ENCODE peak calls at places on chromosome 11, in six cellular contexts. One of them, this sample, is unnamed.
A peak's percentile ranks its signal among the peaks of the same experiment; 100 is the strongest.

GRCh38 chr11:65539401-65540289 is 14.8 kb downstream of the SCYL1 start:
- DNase-seq in uterus: peak; percentile 42
- DNase-seq in HepG2: no peak
- DNase-seq in IMR-90: no peak
- DNase-seq in heart right ventricle: no peak
- DNase-seq in mammary epithelial cell: peak; percentile 60
- DNase-seq in this sample: peak; percentile 86

GRCh38 chr11:100731471-100731870 is 44.4 kb downstream of the ARHGAP42 start:
- DNase-seq in uterus: no peak
- DNase-seq in HepG2: no peak
- DNase-seq in IMR-90: no peak
- DNase-seq in heart right ventricle: no peak
- DNase-seq in mammary epithelial cell: no peak
- DNase-seq in this sample: no peak

GRCh38 chr11:100808904-100809491 is 121.9 kb downstream of the ARHGAP42 start:
- DNase-seq in uterus: no peak
- DNase-seq in HepG2: no peak
- DNase-seq in IMR-90: peak; percentile 76
- DNase-seq in heart right ventricle: no peak
- DNase-seq in mammary epithelial cell: peak; percentile 37
- DNase-seq in this sample: no peak

GRCh38 chr11:61853698-61854169 is 25.6 kb downstream of the FADS2 start:
- DNase-seq in uterus: no peak
- DNase-seq in HepG2: no peak
- DNase-seq in IMR-90: no peak
- DNase-seq in heart right ventricle: no peak
- DNase-seq in mammary epithelial cell: no peak
- DNase-seq in this sample: no peak

GRCh38 chr11:134164490-134165370 is 59.0 kb downstream of the NCAPD3 start:
- DNase-seq in uterus: no peak
- DNase-seq in HepG2: peak; percentile 6
- DNase-seq in IMR-90: no peak
- DNase-seq in heart right ventricle: no peak
- DNase-seq in mammary epithelial cell: no peak
- DNase-seq in this sample: no peak

GRCh38 chr11:10669258-10670033 is 24.1 kb downstream of the IRAG1 start:
- DNase-seq in uterus: peak; percentile 79
- DNase-seq in HepG2: no peak
- DNase-seq in IMR-90: peak; percentile 76
- DNase-seq in heart right ventricle: no peak
- DNase-seq in mammary epithelial cell: no peak
- DNase-seq in this sample: peak; percentile 54

GRCh38 chr11:110297726-110298297 is 1.4 kb upstream of the RDX start:
- DNase-seq in uterus: no peak
- DNase-seq in HepG2: no peak
- DNase-seq in IMR-90: no peak
- DNase-seq in heart right ventricle: no peak
- DNase-seq in mammary epithelial cell: peak; percentile 31
- DNase-seq in this sample: no peak

GRCh38 chr11:117520201-117520600 is 192.5 kb downstream of the CEP164 start:
- DNase-seq in uterus: no peak
- DNase-seq in HepG2: no peak
- DNase-seq in IMR-90: no peak
- DNase-seq in heart right ventricle: no peak
- DNase-seq in mammary epithelial cell: no peak
- DNase-seq in this sample: peak; percentile 46

GRCh38 chr11:113389288-113389687 is 1.7 kb downstream of the ANKK1 start:
- DNase-seq in uterus: no peak
- DNase-seq in HepG2: no peak
- DNase-seq in IMR-90: no peak
- DNase-seq in heart right ventricle: no peak
- DNase-seq in mammary epithelial cell: no peak
- DNase-seq in this sample: no peak

GRCh38 chr11:65786786-65787636 is at the start of gene OVOL1:
- DNase-seq in uterus: no peak
- DNase-seq in HepG2: no peak
- DNase-seq in IMR-90: no peak
- DNase-seq in heart right ventricle: no peak
- DNase-seq in mammary epithelial cell: peak; percentile 54
- DNase-seq in this sample: peak; percentile 91

GRCh38 chr11:66856496-66857233 is at the start of gene LRFN4:
- DNase-seq in uterus: no peak
- DNase-seq in HepG2: no peak
- DNase-seq in IMR-90: no peak
- DNase-seq in heart right ventricle: no peak
- DNase-seq in mammary epithelial cell: peak; percentile 58
- DNase-seq in this sample: no peak

GRCh38 chr11:4539603-4540219 is 5.3 kb upstream of the OR52M1 start:
- DNase-seq in uterus: peak; percentile 19
- DNase-seq in HepG2: peak; percentile 18
- DNase-seq in IMR-90: peak; percentile 29
- DNase-seq in heart right ventricle: peak; percentile 24
- DNase-seq in mammary epithelial cell: peak; percentile 14
- DNase-seq in this sample: peak; percentile 48

GRCh38 chr11:103528596-103528995 is 419.4 kb downstream of the DYNC2H1 start:
- DNase-seq in uterus: no peak
- DNase-seq in HepG2: no peak
- DNase-seq in IMR-90: no peak
- DNase-seq in heart right ventricle: no peak
- DNase-seq in mammary epithelial cell: no peak
- DNase-seq in this sample: no peak

GRCh38 chr11:11577246-11577855 is 44.5 kb downstream of the GALNT18 start:
- DNase-seq in uterus: no peak
- DNase-seq in HepG2: no peak
- DNase-seq in IMR-90: peak; percentile 50
- DNase-seq in heart right ventricle: peak; percentile 49
- DNase-seq in mammary epithelial cell: no peak
- DNase-seq in this sample: no peak

GRCh38 chr11:75562836-75563484 is 907 bp downstream of the SERPINH1 start:
- DNase-seq in uterus: peak; percentile 52
- DNase-seq in HepG2: no peak
- DNase-seq in IMR-90: peak; percentile 56
- DNase-seq in heart right ventricle: peak; percentile 77
- DNase-seq in mammary epithelial cell: peak; percentile 53
- DNase-seq in this sample: no peak

GRCh38 chr11:75563501-75563977 is 1.5 kb downstream of the SERPINH1 start:
- DNase-seq in uterus: no peak
- DNase-seq in HepG2: no peak
- DNase-seq in IMR-90: no peak
- DNase-seq in heart right ventricle: no peak
- DNase-seq in mammary epithelial cell: no peak
- DNase-seq in this sample: no peak

GRCh38 chr11:75562048-75562835 is at the start of gene SERPINH1:
- DNase-seq in uterus: peak; percentile 94
- DNase-seq in HepG2: peak; percentile 81
- DNase-seq in IMR-90: peak; percentile 84
- DNase-seq in heart right ventricle: peak; percentile 95
- DNase-seq in mammary epithelial cell: peak; percentile 73
- DNase-seq in this sample: peak; percentile 90

GRCh38 chr11:75560644-75561043 is 1.4 kb upstream of the SERPINH1 start:
- DNase-seq in uterus: no peak
- DNase-seq in HepG2: no peak
- DNase-seq in IMR-90: peak; percentile 45
- DNase-seq in heart right ventricle: no peak
- DNase-seq in mammary epithelial cell: no peak
- DNase-seq in this sample: no peak

GRCh38 chr11:75561426-75562047 is 516 bp upstream of the SERPINH1 start:
- DNase-seq in uterus: no peak
- DNase-seq in HepG2: no peak
- DNase-seq in IMR-90: no peak
- DNase-seq in heart right ventricle: no peak
- DNase-seq in mammary epithelial cell: no peak
- DNase-seq in this sample: no peak
- H3K4me3 ChIP-seq in uterus: peak overlapping the region; percentile 100
- H3K4me3 ChIP-seq in HepG2: peak overlapping the region; percentile 91
- H3K4me3 ChIP-seq in IMR-90: peak overlapping the region; percentile 61
- H3K4me3 ChIP-seq in heart right ventricle: peak overlapping the region; percentile 88
- H3K4me3 ChIP-seq in mammary epithelial cell: peak overlapping the region; percentile 66
- H3K4me3 ChIP-seq in this sample: peak overlapping the region; percentile 77

DNA sequence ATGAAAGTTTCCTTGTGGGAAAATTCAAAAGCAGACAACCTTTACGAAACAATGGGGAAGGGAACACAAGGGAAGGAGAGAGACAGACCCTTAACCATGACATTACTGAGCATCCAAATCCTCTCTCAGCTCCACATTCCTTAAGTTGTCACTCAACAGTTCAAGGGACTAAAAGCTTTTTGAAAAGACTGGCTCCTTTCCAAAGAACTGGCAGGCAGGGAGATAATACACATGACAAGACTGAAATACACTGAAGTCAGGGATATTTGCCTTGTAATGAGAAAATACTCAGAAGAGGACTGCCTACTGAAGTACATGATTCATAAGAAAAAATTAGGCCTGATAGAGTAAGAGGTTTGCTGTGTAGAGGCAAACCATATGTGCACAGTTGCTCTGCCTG is 69.1 kb downstream of the SMCO4 start:
- DNase-seq in uterus: no peak
- DNase-seq in HepG2: no peak
- DNase-seq in IMR-90: no peak
- DNase-seq in heart right ventricle: no peak
- DNase-seq in mammary epithelial cell: no peak
- DNase-seq in this sample: no peak
- H3K4me1 ChIP-seq in uterus: no peaks in the 10 kb centered on the region
- H3K4me1 ChIP-seq in HepG2: no peaks in the 10 kb centered on the region
- H3K4me1 ChIP-seq in IMR-90: peaks cover 6% of the 10 kb centered on the region
- H3K4me1 ChIP-seq in heart right ventricle: no peaks in the 10 kb centered on the region
- H3K4me1 ChIP-seq in mammary epithelial cell: no peaks in the 10 kb centered on the region
- H3K4me1 ChIP-seq in this sample: no peaks in the 10 kb centered on the region

GRCh38 chr11:76770642-76771445 is 12.3 kb upstream of the TSKU start:
- DNase-seq in uterus: peak; percentile 80
- DNase-seq in HepG2: peak; percentile 69
- DNase-seq in IMR-90: peak; percentile 99
- DNase-seq in heart right ventricle: no peak
- DNase-seq in mammary epithelial cell: peak; percentile 84
- DNase-seq in this sample: peak; percentile 66

GRCh38 chr11:76769645-76770586 is 13.2 kb upstream of the TSKU start:
- DNase-seq in uterus: peak; percentile 74
- DNase-seq in HepG2: peak; percentile 81
- DNase-seq in IMR-90: peak; percentile 72
- DNase-seq in heart right ventricle: no peak
- DNase-seq in mammary epithelial cell: peak; percentile 52
- DNase-seq in this sample: peak; percentile 99

GRCh38 chr11:76772100-76772782 is 10.9 kb upstream of the TSKU start:
- DNase-seq in uterus: peak; percentile 86
- DNase-seq in HepG2: peak; percentile 68
- DNase-seq in IMR-90: peak; percentile 50
- DNase-seq in heart right ventricle: no peak
- DNase-seq in mammary epithelial cell: no peak
- DNase-seq in this sample: peak; percentile 93

GRCh38 chr11:76772783-76773106 is 10.4 kb upstream of the TSKU start:
- DNase-seq in uterus: no peak
- DNase-seq in HepG2: no peak
- DNase-seq in IMR-90: no peak
- DNase-seq in heart right ventricle: no peak
- DNase-seq in mammary epithelial cell: no peak
- DNase-seq in this sample: no peak

DNA sequence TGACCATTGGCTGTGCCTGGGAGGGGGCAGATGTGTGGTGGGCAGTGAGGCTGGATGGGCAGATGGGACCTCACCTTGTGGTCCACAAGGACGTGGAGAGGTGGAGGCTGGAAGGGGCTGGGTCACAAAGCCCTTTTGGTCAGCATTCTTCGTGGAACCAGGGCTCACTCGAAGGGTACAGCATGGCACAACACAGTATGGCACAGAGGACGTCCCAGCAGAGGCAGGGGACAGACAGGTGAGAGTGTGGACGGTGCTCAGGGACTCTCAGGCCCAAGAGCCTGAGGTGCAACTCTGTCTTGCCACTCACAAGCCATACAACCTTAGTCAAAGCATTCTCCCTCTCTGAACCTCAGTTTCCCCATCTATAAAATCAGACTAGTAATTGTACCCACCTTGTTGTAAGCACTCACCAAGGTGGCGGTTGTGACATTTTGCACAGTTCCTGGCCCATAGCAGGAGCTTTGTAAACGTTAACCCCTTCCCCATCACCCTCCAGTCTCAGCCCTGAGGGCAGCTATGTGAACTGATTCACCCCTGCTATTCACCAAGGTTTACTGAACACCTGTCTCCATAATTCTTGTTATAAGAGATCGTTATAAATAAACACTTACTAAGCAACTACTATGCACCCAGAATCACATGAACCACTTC is 11.6 kb upstream of the TSKU start:
- DNase-seq in uterus: no peak
- DNase-seq in HepG2: no peak
- DNase-seq in IMR-90: no peak
- DNase-seq in heart right ventricle: no peak
- DNase-seq in mammary epithelial cell: no peak
- DNase-seq in this sample: no peak
- H3K27ac ChIP-seq in uterus: peak overlapping the region; percentile 84
- H3K27ac ChIP-seq in HepG2: peak overlapping the region; percentile 88
- H3K27ac ChIP-seq in IMR-90: peak overlapping the region; percentile 85
- H3K27ac ChIP-seq in heart right ventricle: no peak overlapping the region
- H3K27ac ChIP-seq in mammary epithelial cell: no peak overlapping the region
- H3K27ac ChIP-seq in this sample: peak overlapping the region; percentile 84

GRCh38 chr11:9003573-9004309 is at the start of gene NRIP3:
- DNase-seq in uterus: peak; percentile 69
- DNase-seq in HepG2: no peak
- DNase-seq in IMR-90: peak; percentile 52
- DNase-seq in heart right ventricle: peak; percentile 59
- DNase-seq in mammary epithelial cell: peak; percentile 52
- DNase-seq in this sample: peak; percentile 72
- H3K4me3 ChIP-seq in uterus: peak within 1 kb of the TSS; percentile 23
- H3K4me3 ChIP-seq in HepG2: peak within 1 kb of the TSS; percentile 42
- H3K4me3 ChIP-seq in IMR-90: peak within 1 kb of the TSS; percentile 65
- H3K4me3 ChIP-seq in heart right ventricle: peak within 1 kb of the TSS; percentile 56
- H3K4me3 ChIP-seq in mammary epithelial cell: peak within 1 kb of the TSS; percentile 52
- H3K4me3 ChIP-seq in this sample: peak within 1 kb of the TSS; percentile 55

DNA sequence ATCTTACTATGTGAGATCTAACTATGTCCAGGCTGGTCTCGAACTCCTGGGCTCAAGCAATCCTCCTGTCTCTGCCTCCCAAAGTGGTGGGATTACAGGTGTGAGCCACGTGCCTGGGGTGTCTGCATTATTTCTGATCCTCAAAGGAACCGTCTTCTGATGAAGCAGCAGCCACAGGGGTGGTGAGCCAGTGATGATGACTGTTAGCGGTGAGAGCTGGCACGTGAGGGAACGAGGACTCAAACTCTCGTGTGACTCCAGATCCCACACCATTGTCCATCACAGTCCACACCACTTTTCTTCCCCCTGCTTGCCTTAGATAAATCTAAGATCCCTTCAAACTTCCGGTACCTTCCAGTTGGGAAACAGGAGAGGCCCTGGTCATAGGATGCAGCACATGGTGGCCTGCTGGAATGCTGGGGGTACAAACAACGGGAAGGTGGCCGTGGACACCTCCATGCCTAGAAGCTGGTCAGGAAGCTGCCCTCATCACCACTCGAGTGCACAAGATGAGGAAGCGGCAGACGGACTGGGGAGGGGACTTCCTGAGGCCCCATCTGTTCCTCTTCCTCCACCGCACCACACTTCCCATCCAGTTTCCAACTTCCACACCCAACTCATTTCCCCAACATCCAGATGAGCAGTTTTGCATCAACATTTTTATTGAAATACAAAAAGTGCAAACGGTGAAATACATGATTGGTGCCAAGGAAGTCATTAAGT is 23.8 kb downstream of the ARHGAP1 start:
- DNase-seq in uterus: no peak
- DNase-seq in HepG2: no peak
- DNase-seq in IMR-90: no peak
- DNase-seq in heart right ventricle: no peak
- DNase-seq in mammary epithelial cell: no peak
- DNase-seq in this sample: no peak
- H3K4me1 ChIP-seq in uterus: peaks cover 5% of the 10 kb centered on the region
- H3K4me1 ChIP-seq in HepG2: peaks cover 27% of the 10 kb centered on the region
- H3K4me1 ChIP-seq in IMR-90: peaks cover 10% of the 10 kb centered on the region
- H3K4me1 ChIP-seq in heart right ventricle: peaks cover 36% of the 10 kb centered on the region
- H3K4me1 ChIP-seq in mammary epithelial cell: peaks cover 17% of the 10 kb centered on the region
- H3K4me1 ChIP-seq in this sample: peaks cover 10% of the 10 kb centered on the region

This sample was measured in small intestine.